ENCODE peak calls at places on chromosomes 16 and 17, in five cellular contexts. T is A549, G is HepG2, E is GM12878, V is K562. P is an unnamed sample.

GRCh38 chr16:69329369-69330285 is 761 bp downstream of the PDF start:
- DNase-seq in V (no peak), T (no peak), G (no peak), E (no peak), P (no peak)

GRCh38 chr17:2796164-2797140 is at the start of gene RAP1GAP2:
- DNase-seq in T (no peak), E (no peak), G (no peak), V (peak; percentile 48), P (no peak)

GRCh38 chr17:74387365-74388218 is 20.3 kb downstream of the GPR142 start:
- DNase-seq in E (no peak), T (no peak), V (peak; percentile 35), G (no peak), P (no peak)

GRCh38 chr17:35729405-35729833 is 2.0 kb upstream of the RASL10B start:
- DNase-seq in G (no peak), V (no peak), T (no peak), E (no peak), P (no peak)

GRCh38 chr17:58246104-58246740 is 7.8 kb downstream of the LPO start:
- DNase-seq in G (no peak), T (no peak), V (no peak), E (no peak), P (no peak)

GRCh38 chr17:78597923-78598545 is 20.8 kb upstream of the DNAH17 start:
- DNase-seq in G (no peak), T (no peak), E (no peak), V (no peak), P (peak; percentile 86)

GRCh38 chr16:85112364-85112763 is at the start of gene CIBAR2:
- DNase-seq in G (no peak), E (no peak), V (no peak), T (no peak), P (no peak)

GRCh38 chr17:63698886-63699637 is 863 bp downstream of the LIMD2 start:
- DNase-seq in E (peak; percentile 59), G (peak; percentile 46), T (no peak), V (no peak), P (peak; percentile 29)

GRCh38 chr16:17529982-17530760 is 59.4 kb upstream of the XYLT1 start:
- DNase-seq in G (no peak), E (peak; percentile 51), V (peak; percentile 28), T (no peak), P (no peak)

GRCh38 chr17:44736551-44737240 is 22.1 kb upstream of the ADAM11 start:
- DNase-seq in G (no peak), E (no peak), V (no peak), T (no peak), P (no peak)

GRCh38 chr16:78489072-78489471 is 389.6 kb downstream of the WWOX start:
- DNase-seq in E (no peak), T (no peak), V (no peak), G (no peak), P (no peak)

GRCh38 chr16:3971706-3972105 is 91.2 kb upstream of the CREBBP start:
- DNase-seq in G (no peak), T (no peak), V (no peak), E (no peak), P (peak; percentile 47)

GRCh38 chr16:23182675-23183485 is at the start of gene SCNN1G:
- DNase-seq in T (peak; percentile 25), V (no peak), E (no peak), G (no peak), P (no peak)

GRCh38 chr17:2146132-2146871 is 91.4 kb downstream of the HIC1 start:
- DNase-seq in T (no peak), G (no peak), E (no peak), V (no peak), P (no peak)

GRCh38 chr16:73315645-73316044 is 267.7 kb upstream of the ZFHX3 start:
- DNase-seq in V (no peak), T (no peak), E (peak; percentile 60), G (no peak), P (no peak)

GRCh38 chr17:82881292-82881823 is 41.5 kb upstream of the ZNF750 start:
- DNase-seq in T (no peak), G (no peak), E (no peak), V (no peak), P (no peak)

GRCh38 chr17:50187403-50187735 is 14.1 kb downstream of the COL1A1 start:
- DNase-seq in V (no peak), E (no peak), T (no peak), G (no peak), P (peak; percentile 77)

GRCh38 chr17:79702071-79702470 is 28.7 kb upstream of the ENPP7 start:
- DNase-seq in G (no peak), T (no peak), E (no peak), V (no peak), P (no peak)

GRCh38 chr16:86375370-86375769 is 135.0 kb upstream of the FOXF1 start:
- DNase-seq in G (no peak), V (no peak), T (no peak), E (no peak), P (peak; percentile 97)

GRCh38 chr17:45440161-45440859 is 7.6 kb upstream of the ARHGAP27 start:
- DNase-seq in V (peak; percentile 18), T (no peak), G (peak; percentile 72), E (no peak), P (no peak)

GRCh38 chr16:24013733-24014645 is 178.2 kb downstream of the PRKCB start:
- DNase-seq in E (peak; percentile 98), G (no peak), V (no peak), T (no peak), P (no peak)

GRCh38 chr17:36920032-36921000 is 17.0 kb upstream of the LHX1 start:
- DNase-seq in E (no peak), T (peak; percentile 89), V (peak; percentile 50), G (no peak), P (peak; percentile 46)

GRCh38 chr17:8707232-8707590 is 37.4 kb downstream of the CCDC42 start:
- DNase-seq in V (no peak), E (no peak), G (no peak), T (no peak), P (no peak)

GRCh38 chr17:1584167-1584566 is 21.6 kb upstream of the PITPNA start:
- DNase-seq in E (no peak), G (no peak), V (no peak), T (no peak), P (no peak)

GRCh38 chr17:34386925-34387550 is 24.0 kb upstream of the CCL1 start:
- DNase-seq in V (no peak), G (no peak), E (no peak), T (no peak), P (peak; percentile 46)

GRCh38 chr16:2692251-2692947 is 10.1 kb downstream of the KCTD5 start:
- DNase-seq in T (no peak), E (no peak), G (no peak), V (no peak), P (peak; percentile 6)

GRCh38 chr16:51818342-51818944 is 667.4 kb upstream of the SALL1 start:
- DNase-seq in T (no peak), V (peak; percentile 10), G (peak; percentile 31), E (no peak), P (peak; percentile 73)

GRCh38 chr17:79980246-79981043 is 55.2 kb downstream of the TBC1D16 start:
- DNase-seq in V (no peak), E (no peak), T (no peak), G (no peak), P (no peak)

GRCh38 chr16:49838639-49839461 is 17.1 kb downstream of the ZNF423 start:
- DNase-seq in V (no peak), T (no peak), G (no peak), E (no peak), P (no peak)

GRCh38 chr16:60214321-60214720 is 1480.2 kb upstream of the GOT2 start:
- DNase-seq in G (no peak), T (no peak), E (no peak), V (no peak), P (no peak)

GRCh38 chr16:10850478-10850850 is 26.5 kb upstream of the CIITA start:
- DNase-seq in E (no peak), V (no peak), G (no peak), T (no peak), P (no peak)

GRCh38 chr17:75684924-75685323 is 17.8 kb downstream of the SAP30BP start:
- DNase-seq in T (no peak), E (no peak), V (no peak), G (no peak), P (no peak)
- H3K4me1 ChIP-seq in T (peaks cover 95% of the 10 kb centered on the region), E (peaks cover 43% of the 10 kb centered on the region), V (no peaks in the 10 kb centered on the region), G (peaks cover 16% of the 10 kb centered on the region), P (peaks cover 9% of the 10 kb centered on the region)

GRCh38 chr17:48752399-48753288 is 24.1 kb upstream of the HOXB13 start:
- DNase-seq in E (no peak), G (no peak), V (no peak), T (no peak), P (no peak)
- TF ChIP-seq POLR2A in E (no peak), G (no peak), V (no peak), T (no peak), P (no peak)

DNA sequence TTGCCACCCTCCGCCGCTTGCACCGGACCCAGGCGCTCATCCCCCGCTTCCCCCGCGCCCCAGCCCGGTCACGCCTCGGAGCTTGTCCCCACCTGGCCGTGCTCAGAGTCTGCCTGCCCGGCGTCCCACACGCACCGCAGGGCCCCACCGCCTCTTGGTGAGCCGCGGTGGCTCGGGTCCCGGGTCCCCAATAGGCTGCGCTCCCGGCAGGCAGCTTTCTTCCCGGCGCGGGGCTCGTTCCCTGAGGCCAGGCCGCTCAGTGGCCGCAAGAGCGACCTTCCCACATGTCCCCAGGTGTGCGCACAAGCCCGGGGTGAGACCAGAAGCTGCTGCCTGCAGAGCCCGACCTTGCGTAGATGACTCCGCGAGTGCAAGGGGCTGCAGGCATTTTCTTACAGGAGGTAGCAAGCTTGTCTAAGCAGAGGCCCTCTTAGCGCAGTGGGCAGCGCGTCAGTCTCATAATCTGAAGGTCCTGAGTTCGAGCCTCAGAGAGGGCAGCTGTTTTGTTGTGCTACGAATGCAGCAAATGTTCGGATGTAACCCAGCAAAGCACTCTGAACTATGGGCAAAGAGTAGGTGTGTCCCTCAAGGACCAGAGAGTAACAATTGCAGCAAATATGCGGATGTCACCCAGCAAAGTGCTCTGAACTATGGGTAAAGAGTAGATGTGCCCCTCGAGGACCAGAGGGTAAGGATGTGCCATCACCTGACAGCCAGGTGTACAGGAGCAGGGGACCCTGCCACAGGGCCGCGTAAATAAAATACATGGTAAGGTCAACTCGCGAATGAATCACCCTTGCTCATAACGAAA is 15.6 kb downstream of the TLE7 start:
- DNase-seq in T (peak; percentile 97), G (peak; percentile 99), V (peak; percentile 65), E (peak; percentile 67), P (peak; percentile 90)
- TF ChIP-seq SMC3 in T (no peak), G (no peak), V (no peak), E (no peak), P (no peak)

DNA sequence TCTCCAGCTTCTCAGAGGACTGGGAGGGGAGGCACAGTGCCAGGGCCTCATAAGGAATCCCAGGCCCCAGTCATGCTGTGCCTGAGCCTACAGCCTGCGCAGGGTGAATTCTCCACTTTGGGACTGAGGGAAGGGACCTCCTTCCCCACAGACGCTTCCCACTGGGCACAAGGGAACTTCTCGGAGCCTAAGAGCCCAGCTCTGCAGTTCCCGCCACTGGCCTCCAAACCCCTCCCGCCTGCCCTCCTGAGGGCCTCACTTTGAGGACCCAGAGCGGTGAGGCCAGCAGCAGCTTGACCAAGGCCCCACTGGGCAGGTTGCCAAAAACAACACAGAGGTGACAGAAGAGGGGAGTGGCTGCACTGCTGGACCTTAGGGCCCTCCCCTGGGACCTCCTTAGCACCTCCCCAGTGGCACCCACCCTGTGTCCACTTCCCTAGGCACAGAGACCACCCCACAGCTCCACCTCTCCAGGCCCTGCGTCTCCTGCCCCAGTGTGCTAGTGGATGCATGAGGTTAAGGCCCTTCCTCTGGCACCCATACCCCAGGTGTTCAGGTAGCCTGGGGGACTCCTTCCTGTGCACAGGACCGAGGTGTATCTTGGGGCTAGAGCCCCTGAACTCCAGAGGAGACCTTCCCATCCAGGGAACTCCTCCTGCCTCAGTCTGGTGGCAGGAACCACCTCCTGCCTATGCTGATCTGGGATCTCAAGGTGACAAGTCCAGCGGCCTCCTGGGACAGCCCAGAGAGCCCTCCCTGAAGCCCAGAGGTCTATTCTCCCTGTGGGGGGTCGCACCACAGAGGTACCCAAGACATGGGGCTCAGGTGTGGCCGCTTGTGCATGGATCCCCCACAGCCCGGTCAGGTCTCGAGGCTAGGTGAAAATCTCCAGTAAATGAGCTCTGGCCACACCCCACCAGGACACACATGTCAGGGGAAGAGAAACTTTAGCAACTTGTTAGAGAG is 3.4 kb downstream of the CASKIN2 start:
- DNase-seq in V (peak; percentile 79), E (no peak), G (peak; percentile 93), T (no peak), P (no peak)
- H3K4me1 ChIP-seq in V (peaks cover 79% of the 10 kb centered on the region), E (no peaks in the 10 kb centered on the region), G (peaks cover 69% of the 10 kb centered on the region), T (peaks cover 41% of the 10 kb centered on the region), P (peaks cover 11% of the 10 kb centered on the region)